ENCODE peak calls at places on chromosomes 6 and 20, in five cellular contexts. Z is mesothelial cell of epicardium, N is tibial artery, T is nucleus accumbens, A is NCI-H2081. E is an unnamed sample.

GRCh38 chr20:13990465-13990864 is at the start of gene SEL1L2:
- DNase-seq in Z (no peak), N (no peak), T (no peak), A (no peak), E (no peak)

GRCh38 chr20:17610566-17611289 is 40.9 kb downstream of the DSTN start:
- DNase-seq in Z (no peak), N (peak; percentile 23), T (no peak), A (no peak), E (no peak)

GRCh38 chr6:167782698-167783517 is 43.8 kb upstream of the AFDN start:
- DNase-seq in Z (no peak), N (no peak), T (no peak), A (no peak), E (no peak)

GRCh38 chr20:665276-665675 is 10.3 kb downstream of the SCRT2 start:
- DNase-seq in Z (no peak), N (no peak), T (no peak), A (no peak), E (no peak)

GRCh38 chr20:19274412-19275015 is 62.1 kb downstream of the SLC24A3 start:
- DNase-seq in Z (no peak), N (no peak), T (no peak), A (no peak), E (no peak)

GRCh38 chr6:33161354-33162320 is 30.6 kb downstream of the COL11A2 start:
- DNase-seq in Z (peak; percentile 58), N (peak; percentile 77), T (peak; percentile 38), A (peak; percentile 52), E (no peak)

GRCh38 chr6:109631403-109631802 is 59.6 kb downstream of the AK9 start:
- DNase-seq in Z (no peak), N (no peak), T (no peak), A (no peak), E (no peak)

GRCh38 chr6:42988486-42989020 is 4.2 kb downstream of the PPP2R5D start:
- DNase-seq in Z (no peak), N (no peak), T (no peak), A (no peak), E (no peak)

GRCh38 chr20:24134284-24134683 is 145.7 kb upstream of the GGTLC1 start:
- DNase-seq in Z (no peak), N (no peak), T (no peak), A (no peak), E (no peak)

GRCh38 chr6:127464161-127464880 is 5.1 kb upstream of the KIAA0408 start:
- DNase-seq in Z (no peak), N (peak; percentile 64), T (no peak), A (no peak), E (no peak)

GRCh38 chr6:155377061-155377460 is 62.8 kb upstream of the TFB1M start:
- DNase-seq in Z (no peak), N (no peak), T (no peak), A (no peak), E (no peak)

GRCh38 chr6:17313971-17314370 is 32.8 kb downstream of the RBM24 start:
- DNase-seq in Z (no peak), N (no peak), T (no peak), A (no peak), E (no peak)

GRCh38 chr20:43570496-43570895 is 11.7 kb downstream of the SGK2 start:
- DNase-seq in Z (no peak), N (no peak), T (no peak), A (no peak), E (no peak)

GRCh38 chr6:7150381-7151064 is 42.8 kb downstream of the RREB1 start:
- DNase-seq in Z (no peak), N (no peak), T (no peak), A (peak; percentile 92), E (no peak)

GRCh38 chr6:40349092-40349491 is 238.1 kb downstream of the LRFN2 start:
- DNase-seq in Z (no peak), N (no peak), T (no peak), A (no peak), E (no peak)